ENCODE peak calls at places on chromosomes 3 and 15, in six cellular contexts. V, N, S, D, L and I are unnamed samples.

GRCh38 chr15:78949461-78949860 is 4.6 kb upstream of the CTSH start:
- DNase-seq in V (no peak), N (no peak), S (no peak), D (no peak), L (no peak), I (no peak)

GRCh38 chr15:60118146-60118545 is 114.0 kb downstream of the FOXB1 start:
- DNase-seq in V (no peak), N (peak; percentile 40), S (no peak), D (no peak), L (no peak), I (no peak)

GRCh38 chr3:117278424-117279190 is 569.0 kb downstream of the TUSC7 start:
- DNase-seq in V (no peak), N (no peak), S (no peak), D (no peak), L (no peak), I (no peak)

GRCh38 chr3:98732239-98733054 is 30.7 kb upstream of the ST3GAL6 start:
- DNase-seq in V (peak; percentile 26), N (peak; percentile 17), S (peak; percentile 52), D (peak; percentile 55), L (peak; percentile 64), I (peak; percentile 70)

GRCh38 chr3:180184806-180185205 is 148.1 kb upstream of the PEX5L start:
- DNase-seq in V (no peak), N (no peak), S (no peak), D (no peak), L (no peak), I (no peak)

GRCh38 chr15:82540984-82541431 is 751 bp upstream of the RPS17 start:
- DNase-seq in V (no peak), N (no peak), S (no peak), D (no peak), L (peak; percentile 69), I (no peak)

GRCh38 chr3:62046326-62046725 is 327.0 kb downstream of the FEZF2 start:
- DNase-seq in V (no peak), N (no peak), S (no peak), D (peak; percentile 6), L (no peak), I (no peak)

GRCh38 chr3:10471337-10471721 is 34.1 kb downstream of the ATP2B2 start:
- DNase-seq in V (no peak), N (no peak), S (no peak), D (no peak), L (no peak), I (peak; percentile 21)

GRCh38 chr3:10531031-10531430 is 25.6 kb upstream of the ATP2B2 start:
- DNase-seq in V (no peak), N (no peak), S (no peak), D (no peak), L (peak; percentile 11), I (no peak)

GRCh38 chr3:13650210-13651056 is 101.5 kb downstream of the FBLN2 start:
- DNase-seq in V (peak; percentile 63), N (no peak), S (peak; percentile 90), D (peak; percentile 88), L (peak; percentile 94), I (peak; percentile 77)

GRCh38 chr15:77865701-77866100 is 211.8 kb downstream of the TBC1D2B start:
- DNase-seq in V (no peak), N (no peak), S (no peak), D (no peak), L (no peak), I (no peak)

GRCh38 chr3:197513953-197514785 is 41.6 kb downstream of the BDH1 start:
- DNase-seq in V (no peak), N (no peak), S (no peak), D (no peak), L (no peak), I (no peak)

GRCh38 chr15:42921049-42921731 is 612 bp upstream of the TTBK2 start:
- DNase-seq in V (no peak), N (peak; percentile 1), S (no peak), D (no peak), L (no peak), I (no peak)

GRCh38 chr3:10188798-10189556 is 24.3 kb downstream of the IRAK2 start:
- DNase-seq in V (no peak), N (no peak), S (no peak), D (no peak), L (no peak), I (no peak)

GRCh38 chr3:194930439-194931204 is 244.9 kb downstream of the FAM43A start:
- DNase-seq in V (no peak), N (no peak), S (no peak), D (peak; percentile 80), L (peak; percentile 41), I (no peak)

GRCh38 chr15:90407871-90408317 is 19.9 kb downstream of the IQGAP1 start:
- DNase-seq in V (no peak), N (no peak), S (no peak), D (no peak), L (no peak), I (no peak)

GRCh38 chr3:113018461-113019181 is 27.8 kb downstream of the GTPBP8 start:
- DNase-seq in V (no peak), N (no peak), S (no peak), D (no peak), L (no peak), I (no peak)

GRCh38 chr3:53416530-53416929 is 69.2 kb upstream of the DCP1A start:
- DNase-seq in V (no peak), N (no peak), S (no peak), D (no peak), L (no peak), I (no peak)

GRCh38 chr3:194993896-194994295 is 277.1 kb downstream of the XXYLT1 start:
- DNase-seq in V (no peak), N (no peak), S (no peak), D (no peak), L (peak; percentile 49), I (no peak)

GRCh38 chr15:74514039-74514438 is 27.0 kb upstream of the ARID3B start:
- DNase-seq in V (no peak), N (no peak), S (no peak), D (no peak), L (no peak), I (no peak)

GRCh38 chr3:86867990-86868389 is 123.0 kb downstream of the VGLL3 start:
- DNase-seq in V (no peak), N (no peak), S (no peak), D (no peak), L (no peak), I (no peak)

GRCh38 chr15:90414408-90415028 is 26.5 kb downstream of the IQGAP1 start:
- DNase-seq in V (no peak), N (no peak), S (no peak), D (no peak), L (no peak), I (no peak)